ENCODE peak calls at places on chromosomes 1 and 21, in four cellular contexts. One of them, this sample, is unnamed.

GRCh38 chr1:84598846-84599741 is 24.9 kb upstream of the CTBS start:
- DNase-seq in K562: no peak
- DNase-seq in GM12878: peak; percentile 51
- DNase-seq in HepG2: no peak
- DNase-seq in this sample: no peak

GRCh38 chr1:78004719-78005346 is at the start of gene DNAJB4:
- DNase-seq in K562: peak; percentile 67
- DNase-seq in GM12878: peak; percentile 96
- DNase-seq in HepG2: peak; percentile 95
- DNase-seq in this sample: no peak

GRCh38 chr1:56206391-56206790 is 373.0 kb downstream of the PLPP3 start:
- DNase-seq in K562: no peak
- DNase-seq in GM12878: no peak
- DNase-seq in HepG2: no peak
- DNase-seq in this sample: no peak

GRCh38 chr1:190391582-190391981 is 86.1 kb downstream of the BRINP3 start:
- DNase-seq in K562: no peak
- DNase-seq in GM12878: no peak
- DNase-seq in HepG2: no peak
- DNase-seq in this sample: no peak

GRCh38 chr1:8093221-8093980 is 67.3 kb upstream of the ERRFI1 start:
- DNase-seq in K562: no peak
- DNase-seq in GM12878: no peak
- DNase-seq in HepG2: no peak
- DNase-seq in this sample: no peak

GRCh38 chr1:111958911-111959310 is 30.6 kb downstream of the KCND3 start:
- DNase-seq in K562: no peak
- DNase-seq in GM12878: no peak
- DNase-seq in HepG2: no peak
- DNase-seq in this sample: no peak

GRCh38 chr1:91283421-91283726 is 121.3 kb downstream of the HFM1 start:
- DNase-seq in K562: no peak
- DNase-seq in GM12878: no peak
- DNase-seq in HepG2: no peak
- DNase-seq in this sample: no peak

GRCh38 chr1:115325876-115326275 is 12.2 kb downstream of the NGF start:
- DNase-seq in K562: no peak
- DNase-seq in GM12878: no peak
- DNase-seq in HepG2: no peak
- DNase-seq in this sample: no peak

GRCh38 chr21:35779690-35780570 is 280.4 kb downstream of the SETD4 start:
- DNase-seq in K562: no peak
- DNase-seq in GM12878: no peak
- DNase-seq in HepG2: no peak
- DNase-seq in this sample: no peak

GRCh38 chr1:215290018-215290417 is 207.5 kb downstream of the KCNK2 start:
- DNase-seq in K562: no peak
- DNase-seq in GM12878: no peak
- DNase-seq in HepG2: no peak
- DNase-seq in this sample: no peak

GRCh38 chr1:46017876-46018503 is 114.4 kb downstream of the PIK3R3 start:
- DNase-seq in K562: no peak
- DNase-seq in GM12878: no peak
- DNase-seq in HepG2: no peak
- DNase-seq in this sample: no peak

GRCh38 chr1:30515746-30516504 is 207.5 kb downstream of the MATN1 start:
- DNase-seq in K562: no peak
- DNase-seq in GM12878: no peak
- DNase-seq in HepG2: no peak
- DNase-seq in this sample: no peak

GRCh38 chr1:207309775-207310273 is 11.7 kb upstream of the CD55 start:
- DNase-seq in K562: no peak
- DNase-seq in GM12878: no peak
- DNase-seq in HepG2: peak; percentile 39
- DNase-seq in this sample: no peak

GRCh38 chr1:198655464-198656121 is 16.8 kb downstream of the PTPRC start:
- DNase-seq in K562: no peak
- DNase-seq in GM12878: no peak
- DNase-seq in HepG2: no peak
- DNase-seq in this sample: no peak

GRCh38 chr21:45126085-45126687 is 51.8 kb downstream of the ADARB1 start:
- DNase-seq in K562: no peak
- DNase-seq in GM12878: no peak
- DNase-seq in HepG2: no peak
- DNase-seq in this sample: no peak

GRCh38 chr1:55188909-55189308 is 26.3 kb downstream of the USP24 start:
- DNase-seq in K562: no peak
- DNase-seq in GM12878: no peak
- DNase-seq in HepG2: no peak
- DNase-seq in this sample: no peak

DNA sequence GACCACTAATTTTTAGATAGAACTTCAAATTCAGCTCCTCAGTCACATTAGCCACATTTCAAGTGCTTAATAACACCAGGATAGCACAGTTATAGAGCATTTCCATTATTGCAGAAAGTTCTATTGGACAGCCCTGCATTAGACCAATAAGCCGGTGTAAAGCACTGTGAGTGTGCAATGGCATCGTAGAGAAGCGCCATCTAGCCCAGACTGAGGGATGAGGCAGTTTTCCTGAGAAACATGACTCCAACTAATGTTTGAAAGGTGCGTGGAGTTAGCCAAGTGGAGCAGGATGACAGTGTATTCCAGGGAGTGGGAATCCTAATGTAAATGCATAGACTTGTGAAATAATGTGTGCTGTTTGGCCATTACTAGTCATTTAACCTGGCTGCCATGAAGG is 7.7 kb downstream of the RPE65 start:
- DNase-seq in K562: no peak
- DNase-seq in GM12878: no peak
- DNase-seq in HepG2: no peak
- DNase-seq in this sample: no peak
- TF ChIP-seq HDAC6 in K562: no peak
- TF ChIP-seq HDAC6 in GM12878: no peak
- TF ChIP-seq HDAC6 in HepG2: no peak
- TF ChIP-seq HDAC6 in this sample: no peak

GRCh38 chr1:94022471-94023189 is 98.3 kb downstream of the ABCA4 start:
- DNase-seq in K562: no peak
- DNase-seq in GM12878: no peak
- DNase-seq in HepG2: peak; percentile 81
- DNase-seq in this sample: no peak
- TF ChIP-seq KDM1A in K562: no peak
- TF ChIP-seq KDM1A in GM12878: no peak
- TF ChIP-seq KDM1A in HepG2: no peak
- TF ChIP-seq KDM1A in this sample: no peak

GRCh38 chr1:88979749-88980116 is 12.7 kb downstream of the KYAT3 start:
- DNase-seq in K562: no peak
- DNase-seq in GM12878: no peak
- DNase-seq in HepG2: no peak
- DNase-seq in this sample: no peak

GRCh38 chr1:88983791-88984552 is 8.5 kb downstream of the KYAT3 start:
- DNase-seq in K562: peak; percentile 44
- DNase-seq in GM12878: no peak
- DNase-seq in HepG2: peak; percentile 71
- DNase-seq in this sample: no peak

GRCh38 chr1:88979054-88979748 is 13.2 kb downstream of the KYAT3 start:
- DNase-seq in K562: no peak
- DNase-seq in GM12878: no peak
- DNase-seq in HepG2: no peak
- DNase-seq in this sample: no peak

GRCh38 chr1:88982055-88982454 is 10.4 kb downstream of the KYAT3 start:
- DNase-seq in K562: no peak
- DNase-seq in GM12878: no peak
- DNase-seq in HepG2: no peak
- DNase-seq in this sample: no peak

GRCh38 chr1:88980918-88981317 is 11.5 kb downstream of the KYAT3 start:
- DNase-seq in K562: no peak
- DNase-seq in GM12878: no peak
- DNase-seq in HepG2: no peak
- DNase-seq in this sample: no peak
- TF ChIP-seq POLR2A in K562: no peak
- TF ChIP-seq POLR2A in GM12878: no peak
- TF ChIP-seq POLR2A in HepG2: no peak
- TF ChIP-seq POLR2A in this sample: no peak

DNA sequence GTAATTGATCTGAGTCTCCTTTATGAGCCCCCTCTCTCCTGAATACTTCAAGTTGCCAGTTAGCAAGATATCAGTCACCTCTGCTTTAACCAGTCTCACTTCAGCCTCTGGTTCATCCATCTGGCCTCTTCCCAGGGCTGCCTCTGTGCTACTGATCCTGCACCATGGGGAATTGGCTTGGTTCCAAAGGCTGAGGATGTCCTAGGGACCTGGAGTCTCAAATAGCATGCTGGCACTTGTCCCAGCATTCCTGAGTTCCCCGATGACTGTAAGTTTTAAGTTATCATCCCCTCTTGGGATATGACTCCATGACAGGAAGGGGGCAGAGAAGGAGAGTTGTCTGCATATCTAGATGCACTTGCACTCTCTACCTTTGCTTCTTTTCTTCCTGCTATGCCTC is 252.0 kb downstream of the PTBP2 start:
- DNase-seq in K562: no peak
- DNase-seq in GM12878: no peak
- DNase-seq in HepG2: no peak
- DNase-seq in this sample: no peak
- TF ChIP-seq HDAC6 in K562: no peak
- TF ChIP-seq HDAC6 in GM12878: no peak
- TF ChIP-seq HDAC6 in HepG2: no peak
- TF ChIP-seq HDAC6 in this sample: no peak

GRCh38 chr1:154951901-154952657 is 3.8 kb downstream of the PBXIP1 start:
- DNase-seq in K562: no peak
- DNase-seq in GM12878: no peak
- DNase-seq in HepG2: no peak
- DNase-seq in this sample: no peak
- TF ChIP-seq KDM1A in K562: no peak
- TF ChIP-seq KDM1A in GM12878: no peak
- TF ChIP-seq KDM1A in HepG2: no peak
- TF ChIP-seq KDM1A in this sample: no peak

GRCh38 chr1:6614019-6614952 is 755 bp downstream of the PHF13 start:
- DNase-seq in K562: peak; percentile 95
- DNase-seq in GM12878: no peak
- DNase-seq in HepG2: no peak
- DNase-seq in this sample: no peak

GRCh38 chr1:6619045-6619444 is 5.5 kb downstream of the PHF13 start:
- DNase-seq in K562: no peak
- DNase-seq in GM12878: no peak
- DNase-seq in HepG2: no peak
- DNase-seq in this sample: no peak

GRCh38 chr1:6614953-6615785 is 1.6 kb downstream of the PHF13 start:
- DNase-seq in K562: no peak
- DNase-seq in GM12878: no peak
- DNase-seq in HepG2: no peak
- DNase-seq in this sample: no peak

GRCh38 chr1:6612641-6613360 is 730 bp upstream of the PHF13 start:
- DNase-seq in K562: peak; percentile 87
- DNase-seq in GM12878: no peak
- DNase-seq in HepG2: peak; percentile 23
- DNase-seq in this sample: no peak

DNA sequence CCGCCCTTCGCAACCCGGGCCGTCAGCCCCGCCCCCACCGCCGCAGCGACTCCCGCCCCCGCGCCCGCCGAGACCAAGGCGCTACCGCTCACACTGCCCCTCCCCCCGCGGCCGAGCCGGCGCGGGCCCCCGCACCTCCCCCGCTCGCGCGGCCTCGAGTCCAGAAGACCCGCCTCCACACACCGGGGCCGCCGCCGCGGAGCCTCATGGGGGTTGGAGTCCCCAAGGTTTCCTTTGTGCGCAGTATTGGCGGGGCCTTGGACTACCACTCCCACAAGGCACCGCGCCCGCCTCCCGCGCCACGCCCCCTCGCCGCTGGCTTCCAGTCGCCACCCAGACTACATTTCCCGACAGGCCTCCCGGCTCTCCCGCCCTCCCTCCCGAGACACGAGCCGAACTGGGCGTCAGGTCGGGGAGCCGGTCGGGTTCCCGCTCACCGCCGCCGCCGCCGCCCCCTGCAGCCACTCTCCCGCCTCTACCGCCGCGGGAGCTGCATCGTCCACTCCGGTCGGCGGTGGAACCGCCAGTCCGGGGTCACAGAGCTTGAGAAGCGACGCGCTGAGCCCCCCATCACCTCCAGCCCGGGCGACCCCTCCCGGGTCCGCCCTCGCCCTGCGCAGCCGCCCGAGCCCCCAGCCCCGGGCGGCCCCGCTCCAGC is at the start of gene PHF13:
- DNase-seq in K562: peak; percentile 91
- DNase-seq in GM12878: peak; percentile 92
- DNase-seq in HepG2: peak; percentile 97
- DNase-seq in this sample: peak; percentile 98
- TF ChIP-seq POLR2A in K562: peak; percentile 78
- TF ChIP-seq POLR2A in GM12878: peak; percentile 71
- TF ChIP-seq POLR2A in HepG2: no peak
- TF ChIP-seq POLR2A in this sample: no peak

GRCh38 chr1:196890668-196891067 is 2.8 kb downstream of the CFHR4 start:
- DNase-seq in K562: no peak
- DNase-seq in GM12878: no peak
- DNase-seq in HepG2: no peak
- DNase-seq in this sample: no peak
- TF ChIP-seq HDAC6 in K562: no peak
- TF ChIP-seq HDAC6 in GM12878: no peak
- TF ChIP-seq HDAC6 in HepG2: no peak
- TF ChIP-seq HDAC6 in this sample: no peak

DNA sequence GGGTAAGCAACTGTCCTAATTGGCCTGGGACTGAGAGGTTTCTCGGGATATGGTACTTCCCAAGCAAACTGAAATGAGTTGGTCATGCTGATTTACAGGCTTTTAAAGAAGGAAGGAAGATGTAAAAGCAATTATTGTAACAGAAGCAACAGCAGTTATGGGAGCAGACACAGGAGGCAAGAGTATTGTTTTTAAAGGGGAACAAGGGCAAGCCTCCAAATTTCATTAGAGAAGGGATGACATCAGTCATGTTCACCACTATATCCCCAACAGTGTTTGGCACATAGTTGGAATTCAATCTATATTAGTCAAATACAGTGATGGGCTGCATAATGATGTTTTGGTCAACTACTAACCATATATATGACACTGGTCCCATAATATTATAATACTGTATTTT is 46.0 kb upstream of the JUN start:
- DNase-seq in K562: no peak
- DNase-seq in GM12878: no peak
- DNase-seq in HepG2: no peak
- DNase-seq in this sample: no peak
- TF ChIP-seq KDM1A in K562: no peak
- TF ChIP-seq KDM1A in GM12878: no peak
- TF ChIP-seq KDM1A in HepG2: no peak
- TF ChIP-seq KDM1A in this sample: no peak

This sample was measured in H1.